ENCODE peak calls at places on chromosomes 3 and 15, in six cellular contexts. S, Z, N, X, Y and E are unnamed samples. For H3K36me3 and H3K4me1, the result is how much of the 10 kb centered on the place peaks cover.

GRCh38 chr3:123414958-123415792 is 33.7 kb downstream of the ADCY5 start:
- DNase-seq in S (no peak), Z (no peak), N (no peak), X (peak), Y (no peak), E (no peak)

GRCh38 chr15:42490246-42490742 is 647 bp downstream of the ZNF106 start:
- DNase-seq in S (no peak), Z (no peak), N (no peak), X (no peak), Y (peak), E (no peak)

GRCh38 chr15:84112025-84112424 is 123.5 kb upstream of the GOLGA6L4 start:
- DNase-seq in S (no peak), Z (no peak), N (no peak), X (no peak), Y (peak), E (no peak)

GRCh38 chr3:17969244-17969643 is 226.8 kb upstream of the TBC1D5 start:
- DNase-seq in S (no peak), Z (no peak), N (no peak), X (no peak), Y (no peak), E (no peak)

GRCh38 chr3:155744091-155744625 is 713 bp downstream of the PLCH1 start:
- DNase-seq in S (peak), Z (no peak), N (peak), X (peak), Y (peak), E (peak)

GRCh38 chr15:72197045-72197459 is 535 bp downstream of the GRAMD2A start:
- DNase-seq in S (no peak), Z (no peak), N (no peak), X (no peak), Y (no peak), E (no peak)

GRCh38 chr3:112974894-112975293 is at the start of gene CD200R1:
- DNase-seq in S (no peak), Z (no peak), N (no peak), X (no peak), Y (no peak), E (no peak)

GRCh38 chr3:9070961-9071360 is 107.7 kb upstream of the RAD18 start:
- DNase-seq in S (no peak), Z (no peak), N (no peak), X (no peak), Y (no peak), E (no peak)

GRCh38 chr3:97821413-97821809 is 400 bp upstream of the CRYBG3 start:
- DNase-seq in S (peak), Z (no peak), N (peak), X (peak), Y (no peak), E (no peak)

GRCh38 chr3:19866751-19867347 is 67.2 kb downstream of the EFHB start:
- DNase-seq in S (no peak), Z (no peak), N (peak), X (no peak), Y (peak), E (peak)

GRCh38 chr3:46516521-46516920 is 18.7 kb downstream of the RTP3 start:
- DNase-seq in S (no peak), Z (no peak), N (no peak), X (no peak), Y (no peak), E (no peak)

GRCh38 chr3:182327196-182327681 is 466.1 kb upstream of the ATP11B start:
- DNase-seq in S (no peak), Z (no peak), N (no peak), X (no peak), Y (no peak), E (no peak)

GRCh38 chr15:35054380-35054779 is 30.7 kb downstream of the NANOGP8 start:
- DNase-seq in S (no peak), Z (no peak), N (no peak), X (no peak), Y (no peak), E (no peak)

GRCh38 chr3:186909078-186909853 is 21.1 kb upstream of the ST6GAL1 start:
- DNase-seq in S (no peak), Z (peak), N (no peak), X (no peak), Y (no peak), E (no peak)

GRCh38 chr3:18046131-18046530 is 303.7 kb upstream of the TBC1D5 start:
- DNase-seq in S (no peak), Z (no peak), N (no peak), X (no peak), Y (no peak), E (no peak)

GRCh38 chr3:117788499-117788898 is 1078.9 kb downstream of the TUSC7 start:
- DNase-seq in S (no peak), Z (no peak), N (no peak), X (no peak), Y (no peak), E (no peak)

GRCh38 chr15:26376243-26376642 is 396.6 kb downstream of the GABRB3 start:
- DNase-seq in S (no peak), Z (no peak), N (no peak), X (no peak), Y (no peak), E (no peak)

GRCh38 chr15:91711384-91712082 is 142.0 kb upstream of the SLCO3A1 start:
- DNase-seq in S (no peak), Z (no peak), N (no peak), X (no peak), Y (no peak), E (no peak)

GRCh38 chr3:43855674-43856299 is 165.0 kb downstream of the ABHD5 start:
- DNase-seq in S (peak), Z (no peak), N (peak), X (peak), Y (peak), E (peak)

GRCh38 chr3:186138272-186138981 is 29.5 kb upstream of the ETV5 start:
- DNase-seq in S (no peak), Z (no peak), N (no peak), X (no peak), Y (no peak), E (no peak)

GRCh38 chr15:92429378-92430066 is 35.8 kb downstream of the ST8SIA2 start:
- DNase-seq in S (no peak), Z (no peak), N (peak), X (no peak), Y (peak), E (peak)

GRCh38 chr3:142053244-142053643 is 96.1 kb downstream of the TFDP2 start:
- DNase-seq in S (no peak), Z (no peak), N (no peak), X (no peak), Y (no peak), E (no peak)

GRCh38 chr3:17942856-17943255 is 200.4 kb upstream of the TBC1D5 start:
- DNase-seq in S (no peak), Z (no peak), N (no peak), X (no peak), Y (no peak), E (no peak)

GRCh38 chr3:121913305-121913704 is 19.1 kb downstream of the SLC15A2 start:
- DNase-seq in S (no peak), Z (no peak), N (no peak), X (no peak), Y (no peak), E (no peak)

GRCh38 chr3:42663581-42664442 is 10.3 kb downstream of the ZBTB47 start:
- DNase-seq in S (no peak), Z (no peak), N (no peak), X (no peak), Y (no peak), E (no peak)

GRCh38 chr3:150603888-150604319 is 783 bp downstream of the SELENOT start:
- DNase-seq in S (no peak), Z (no peak), N (no peak), X (no peak), Y (no peak), E (peak)

GRCh38 chr3:108089544-108089943 is 1.3 kb downstream of the CD47 start:
- DNase-seq in S (no peak), Z (no peak), N (no peak), X (no peak), Y (no peak), E (no peak)

GRCh38 chr15:81966628-81967027 is 79.2 kb downstream of the MEX3B start:
- DNase-seq in S (no peak), Z (no peak), N (no peak), X (no peak), Y (peak), E (no peak)

GRCh38 chr3:186616299-186616617 is 3.4 kb downstream of the AHSG start:
- DNase-seq in S (no peak), Z (no peak), N (no peak), X (no peak), Y (no peak), E (no peak)

GRCh38 chr3:46930945-46931403 is 45.6 kb downstream of the CCDC12 start:
- DNase-seq in S (no peak), Z (no peak), N (no peak), X (no peak), Y (no peak), E (no peak)

GRCh38 chr15:58864602-58865419 is 68.7 kb downstream of the SLTM start:
- DNase-seq in S (peak), Z (no peak), N (peak), X (peak), Y (no peak), E (no peak)

GRCh38 chr3:53189276-53189675 is 28.3 kb downstream of the PRKCD start:
- DNase-seq in S (no peak), Z (no peak), N (no peak), X (no peak), Y (no peak), E (no peak)
- H3K36me3 ChIP-seq in S (under half), Z (under half), N (under half), X (under half), Y (under half), E (under half)

GRCh38 chr3:39128951-39129350 is 21.5 kb downstream of the TTC21A start:
- DNase-seq in S (no peak), Z (no peak), N (no peak), X (no peak), Y (no peak), E (no peak)

GRCh38 chr3:39126532-39127071 is 19.1 kb downstream of the TTC21A start:
- DNase-seq in S (no peak), Z (no peak), N (peak), X (no peak), Y (peak), E (peak)

GRCh38 chr3:39125837-39126500 is 18.5 kb downstream of the TTC21A start:
- DNase-seq in S (no peak), Z (no peak), N (no peak), X (no peak), Y (peak), E (no peak)

GRCh38 chr3:39127296-39127906 is 19.9 kb downstream of the TTC21A start:
- DNase-seq in S (no peak), Z (no peak), N (no peak), X (no peak), Y (no peak), E (no peak)

GRCh38 chr3:39127907-39128303 is 20.4 kb downstream of the TTC21A start:
- DNase-seq in S (no peak), Z (no peak), N (no peak), X (no peak), Y (no peak), E (no peak)
- H3K4me1 ChIP-seq in S (under half), Z (under half), N (under half), X (under half), Y (under half), E (under half)

GRCh38 chr3:14200276-14200675 is 21.7 kb downstream of the LSM3 start:
- DNase-seq in S (no peak), Z (no peak), N (no peak), X (no peak), Y (peak), E (no peak)
- H3K36me3 ChIP-seq in S (under half), Z (under half), N (under half), X (under half), Y (under half), E (under half)

GRCh38 chr15:48537277-48538113 is 108.0 kb downstream of the FBN1 start:
- DNase-seq in S (peak), Z (no peak), N (no peak), X (peak), Y (peak), E (no peak)

GRCh38 chr15:48538941-48539340 is 106.6 kb downstream of the FBN1 start:
- DNase-seq in S (no peak), Z (no peak), N (no peak), X (no peak), Y (no peak), E (no peak)

GRCh38 chr15:48544816-48545215 is 100.7 kb downstream of the FBN1 start:
- DNase-seq in S (no peak), Z (no peak), N (no peak), X (no peak), Y (peak), E (no peak)

GRCh38 chr15:48536681-48537091 is 108.8 kb downstream of the FBN1 start:
- DNase-seq in S (no peak), Z (no peak), N (no peak), X (no peak), Y (peak), E (no peak)

DNA sequence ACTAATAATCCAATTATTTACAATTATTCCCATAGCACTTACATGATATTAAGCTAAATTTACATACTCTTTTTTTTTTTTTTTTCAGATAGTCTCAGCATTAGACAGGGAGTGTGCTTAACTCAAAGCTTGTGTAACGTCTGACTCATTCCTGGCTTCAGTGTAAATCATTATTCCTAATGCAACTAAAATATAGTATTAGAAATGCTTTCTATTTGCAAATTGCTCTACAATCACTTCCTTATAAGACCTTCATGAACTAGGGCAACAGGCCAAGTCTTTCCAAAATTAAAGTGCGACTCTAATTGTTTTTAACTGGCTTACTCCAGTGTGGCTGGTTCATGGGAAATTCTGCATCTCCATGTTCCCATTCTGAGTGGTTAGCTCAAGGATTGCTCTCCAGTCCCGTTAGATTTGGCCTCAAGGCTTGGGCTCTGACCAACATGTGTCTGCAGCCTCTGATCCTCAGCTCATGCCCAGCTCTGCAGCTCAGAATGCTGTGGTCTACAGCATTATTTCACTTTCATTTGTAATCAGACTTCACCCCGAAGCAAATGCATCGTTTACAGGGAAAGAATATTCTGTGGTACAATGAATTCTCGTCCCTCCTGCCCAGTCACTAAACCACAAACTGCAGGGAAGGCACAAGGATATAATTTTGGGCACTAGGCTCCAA is 103.7 kb downstream of the FBN1 start:
- DNase-seq in S (no peak), Z (no peak), N (no peak), X (no peak), Y (peak), E (no peak)
- H3K4me1 ChIP-seq in S (under half), Z (under half), N (under half), X (under half), Y (under half), E (under half)

GRCh38 chr3:188242426-188243123 is 88.6 kb downstream of the LPP start:
- DNase-seq in S (no peak), Z (no peak), N (no peak), X (no peak), Y (no peak), E (no peak)

GRCh38 chr3:188243124-188243795 is 89.3 kb downstream of the LPP start:
- DNase-seq in S (no peak), Z (no peak), N (no peak), X (no peak), Y (peak), E (no peak)

GRCh38 chr3:188240189-188240981 is 86.4 kb downstream of the LPP start:
- DNase-seq in S (no peak), Z (no peak), N (no peak), X (no peak), Y (no peak), E (no peak)

GRCh38 chr3:188241072-188241471 is 87.1 kb downstream of the LPP start:
- DNase-seq in S (peak), Z (no peak), N (no peak), X (peak), Y (peak), E (no peak)

GRCh38 chr3:188241883-188242282 is 87.9 kb downstream of the LPP start:
- DNase-seq in S (no peak), Z (no peak), N (no peak), X (no peak), Y (no peak), E (no peak)
- H3K36me3 ChIP-seq in S (under half), Z (under half), N (under half), X (under half), Y (under half), E (under half)

GRCh38 chr15:75672111-75672602 is 24.4 kb downstream of the SNX33 start:
- DNase-seq in S (no peak), Z (no peak), N (no peak), X (no peak), Y (no peak), E (no peak)

GRCh38 chr15:75672646-75673425 is 25.1 kb downstream of the SNX33 start:
- DNase-seq in S (no peak), Z (no peak), N (peak), X (peak), Y (peak), E (peak)

GRCh38 chr15:75674366-75674765 is 26.7 kb downstream of the SNX33 start:
- DNase-seq in S (no peak), Z (no peak), N (no peak), X (no peak), Y (no peak), E (no peak)

GRCh38 chr15:75671684-75672083 is 24.0 kb downstream of the SNX33 start:
- DNase-seq in S (no peak), Z (no peak), N (no peak), X (no peak), Y (no peak), E (no peak)

DNA sequence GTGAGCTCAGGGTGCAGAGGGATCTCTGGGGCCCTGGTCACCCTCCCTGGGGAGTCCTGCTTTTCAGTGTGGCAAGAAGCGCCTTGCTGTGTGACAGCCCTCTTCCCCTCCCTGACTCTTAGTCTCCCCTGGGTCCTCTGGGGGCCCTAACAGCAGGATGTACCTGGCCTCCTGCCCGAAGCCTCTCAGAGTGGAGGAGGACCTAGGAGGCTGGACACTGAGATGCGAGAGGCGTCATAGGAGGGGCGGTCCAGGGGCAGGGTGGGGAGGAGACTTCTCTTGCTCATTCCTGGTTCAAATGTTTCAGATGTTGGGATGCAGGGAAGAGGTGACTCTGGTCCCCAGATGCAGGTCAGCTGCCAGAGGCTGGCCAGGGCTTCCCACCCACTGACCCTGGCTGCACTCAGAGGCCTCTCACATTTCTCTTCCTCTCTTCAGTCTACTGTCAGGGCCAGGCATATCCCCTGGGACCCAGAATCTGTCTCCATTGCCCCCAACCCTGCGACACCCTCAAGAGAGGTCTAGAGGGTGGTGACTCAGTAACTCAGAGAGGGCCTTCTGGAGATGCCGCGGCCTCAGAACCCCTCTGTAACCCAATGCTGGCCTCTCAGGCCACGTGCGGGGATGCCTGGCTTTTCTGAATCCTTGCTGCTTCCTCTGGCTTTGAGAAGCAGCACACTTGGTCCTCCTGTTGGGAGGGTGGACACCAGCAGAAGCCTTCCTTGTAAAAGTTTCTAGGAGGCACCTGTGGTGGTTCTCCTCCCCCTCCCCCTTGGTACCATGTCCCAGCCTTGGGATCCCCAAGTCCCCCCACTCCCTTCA is 25.9 kb downstream of the SNX33 start:
- DNase-seq in S (peak), Z (no peak), N (no peak), X (peak), Y (peak), E (no peak)
- H3K4me1 ChIP-seq in S (under half), Z (half or more), N (under half), X (under half), Y (under half), E (under half)